ENCODE peak calls at places on chromosomes 2 and 18, in five cellular contexts. One of them, this sample, is unnamed. For H3K9me3 and H3K4me1, the result is how much of the 10 kb centered on the place peaks cover.

GRCh38 chr2:30662268-30663131 is 144.7 kb downstream of the CAPN13 start:
- DNase-seq in CD8-positive, alpha-beta T cell: no peak
- DNase-seq in prostate gland: no peak
- DNase-seq in colonic mucosa: peak
- DNase-seq in ovary: no peak
- DNase-seq in this sample: peak

GRCh38 chr2:71922501-71923142 is 225.0 kb downstream of the CYP26B1 start:
- DNase-seq in CD8-positive, alpha-beta T cell: no peak
- DNase-seq in prostate gland: no peak
- DNase-seq in colonic mucosa: peak
- DNase-seq in ovary: no peak
- DNase-seq in this sample: no peak

GRCh38 chr18:54946149-54946581 is 13.1 kb downstream of the CCDC68 start:
- DNase-seq in CD8-positive, alpha-beta T cell: no peak
- DNase-seq in prostate gland: no peak
- DNase-seq in colonic mucosa: peak
- DNase-seq in ovary: no peak
- DNase-seq in this sample: peak

GRCh38 chr2:79393806-79394484 is 118.9 kb upstream of the CTNNA2 start:
- DNase-seq in CD8-positive, alpha-beta T cell: no peak
- DNase-seq in prostate gland: no peak
- DNase-seq in colonic mucosa: no peak
- DNase-seq in ovary: no peak
- DNase-seq in this sample: peak

GRCh38 chr18:64720781-64721464 is 572.0 kb upstream of the LINC00305 start:
- DNase-seq in CD8-positive, alpha-beta T cell: no peak
- DNase-seq in prostate gland: no peak
- DNase-seq in colonic mucosa: peak
- DNase-seq in ovary: no peak
- DNase-seq in this sample: no peak

GRCh38 chr2:54879037-54879436 is 155.6 kb downstream of the EML6 start:
- DNase-seq in CD8-positive, alpha-beta T cell: no peak
- DNase-seq in prostate gland: no peak
- DNase-seq in colonic mucosa: no peak
- DNase-seq in ovary: no peak
- DNase-seq in this sample: no peak

GRCh38 chr2:22817197-22817596 is 567.8 kb upstream of the KLHL29 start:
- DNase-seq in CD8-positive, alpha-beta T cell: no peak
- DNase-seq in prostate gland: no peak
- DNase-seq in colonic mucosa: no peak
- DNase-seq in ovary: no peak
- DNase-seq in this sample: no peak

GRCh38 chr2:126910637-126911036 is 11.9 kb downstream of the TEX51 start:
- DNase-seq in CD8-positive, alpha-beta T cell: no peak
- DNase-seq in prostate gland: no peak
- DNase-seq in colonic mucosa: no peak
- DNase-seq in ovary: no peak
- DNase-seq in this sample: peak

GRCh38 chr2:11044201-11044600 is 111.1 kb upstream of the SLC66A3 start:
- DNase-seq in CD8-positive, alpha-beta T cell: no peak
- DNase-seq in prostate gland: no peak
- DNase-seq in colonic mucosa: no peak
- DNase-seq in ovary: no peak
- DNase-seq in this sample: no peak

GRCh38 chr2:231348703-231349373 is 46.7 kb upstream of the B3GNT7 start:
- DNase-seq in CD8-positive, alpha-beta T cell: no peak
- DNase-seq in prostate gland: no peak
- DNase-seq in colonic mucosa: no peak
- DNase-seq in ovary: no peak
- DNase-seq in this sample: no peak

GRCh38 chr2:158997037-158997785 is 28.8 kb downstream of the TANC1 start:
- DNase-seq in CD8-positive, alpha-beta T cell: no peak
- DNase-seq in prostate gland: no peak
- DNase-seq in colonic mucosa: no peak
- DNase-seq in ovary: no peak
- DNase-seq in this sample: no peak

GRCh38 chr2:240820607-240821428 is 799 bp upstream of the KIF1A start:
- DNase-seq in CD8-positive, alpha-beta T cell: no peak
- DNase-seq in prostate gland: no peak
- DNase-seq in colonic mucosa: no peak
- DNase-seq in ovary: no peak
- DNase-seq in this sample: no peak

GRCh38 chr2:224520064-224520463 is 65.1 kb downstream of the CUL3 start:
- DNase-seq in CD8-positive, alpha-beta T cell: peak
- DNase-seq in prostate gland: no peak
- DNase-seq in colonic mucosa: no peak
- DNase-seq in ovary: no peak
- DNase-seq in this sample: no peak

GRCh38 chr2:105977212-105977611 is 216.9 kb downstream of the UXS1 start:
- DNase-seq in CD8-positive, alpha-beta T cell: no peak
- DNase-seq in prostate gland: no peak
- DNase-seq in colonic mucosa: no peak
- DNase-seq in ovary: no peak
- DNase-seq in this sample: no peak
- H3K9me3 ChIP-seq in CD8-positive, alpha-beta T cell: under half
- H3K9me3 ChIP-seq in prostate gland: under half
- H3K9me3 ChIP-seq in colonic mucosa: under half
- H3K9me3 ChIP-seq in ovary: under half
- H3K9me3 ChIP-seq in this sample: under half

GRCh38 chr18:75207298-75208054 is 1.5 kb downstream of the PTGR3 start:
- DNase-seq in CD8-positive, alpha-beta T cell: no peak
- DNase-seq in prostate gland: no peak
- DNase-seq in colonic mucosa: no peak
- DNase-seq in ovary: no peak
- DNase-seq in this sample: no peak
- H3K4me1 ChIP-seq in CD8-positive, alpha-beta T cell: under half
- H3K4me1 ChIP-seq in prostate gland: under half
- H3K4me1 ChIP-seq in colonic mucosa: under half
- H3K4me1 ChIP-seq in ovary: under half
- H3K4me1 ChIP-seq in this sample: half or more

DNA sequence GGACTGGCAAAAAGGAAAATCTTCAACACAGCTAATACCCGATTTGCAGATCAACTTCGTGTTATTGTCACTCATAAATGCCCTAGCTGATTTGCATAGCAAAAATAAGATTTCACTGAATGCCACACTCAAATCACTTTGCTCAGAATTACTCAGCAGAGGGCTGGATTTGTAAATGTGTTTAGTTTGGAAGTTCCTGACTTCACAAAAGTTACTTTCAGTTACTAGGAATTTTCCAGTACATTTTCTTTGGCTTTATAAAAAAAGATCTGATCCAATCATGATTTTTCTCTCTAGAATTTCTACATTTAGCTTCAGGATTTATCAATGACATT is 433.3 kb upstream of the ID2 start:
- DNase-seq in CD8-positive, alpha-beta T cell: no peak
- DNase-seq in prostate gland: no peak
- DNase-seq in colonic mucosa: no peak
- DNase-seq in ovary: no peak
- DNase-seq in this sample: no peak
- H3K9me3 ChIP-seq in CD8-positive, alpha-beta T cell: under half
- H3K9me3 ChIP-seq in prostate gland: under half
- H3K9me3 ChIP-seq in colonic mucosa: under half
- H3K9me3 ChIP-seq in ovary: under half
- H3K9me3 ChIP-seq in this sample: under half

DNA sequence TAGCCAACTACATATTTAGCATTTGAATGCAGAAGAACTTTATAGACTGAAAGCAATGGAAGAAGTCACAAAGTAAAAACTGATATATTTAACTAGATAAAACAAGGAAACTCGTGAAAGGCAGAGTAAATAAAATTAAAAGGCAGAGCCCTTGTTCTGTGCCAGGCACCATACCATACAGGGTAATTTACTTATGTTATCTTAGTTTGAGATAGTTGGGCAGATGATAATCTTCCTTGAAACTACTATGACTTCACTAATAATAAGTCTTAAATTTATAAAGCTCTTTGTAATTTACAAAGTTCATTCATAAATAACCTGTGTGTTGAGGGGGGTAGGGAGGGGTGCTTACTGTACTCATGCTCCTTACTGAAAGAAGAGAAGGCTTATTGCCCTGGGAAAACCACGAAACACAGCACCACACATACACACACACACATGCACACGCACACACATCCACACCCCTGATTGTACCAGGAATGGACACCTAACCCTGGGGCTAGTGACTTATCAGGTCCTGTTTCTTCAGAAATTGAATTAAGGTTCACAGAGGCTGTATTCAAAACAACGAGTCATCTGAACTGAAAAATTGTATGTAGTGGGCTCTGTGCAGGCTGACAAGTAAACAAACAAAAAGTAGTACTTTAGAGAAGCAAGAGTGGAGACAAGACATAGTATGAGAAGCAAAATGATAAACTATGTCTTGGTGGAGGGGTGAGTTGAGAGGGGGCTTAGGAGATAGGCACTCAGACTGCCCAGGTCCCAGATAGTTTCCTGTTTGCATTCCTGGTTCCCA is 38.1 kb downstream of the AGFG1 start:
- DNase-seq in CD8-positive, alpha-beta T cell: no peak
- DNase-seq in prostate gland: peak
- DNase-seq in colonic mucosa: no peak
- DNase-seq in ovary: no peak
- DNase-seq in this sample: no peak
- H3K4me1 ChIP-seq in CD8-positive, alpha-beta T cell: half or more
- H3K4me1 ChIP-seq in prostate gland: under half
- H3K4me1 ChIP-seq in colonic mucosa: under half
- H3K4me1 ChIP-seq in ovary: under half
- H3K4me1 ChIP-seq in this sample: under half

This sample was measured in right atrium auricular region.